ENCODE peak calls at places on chromosomes 11 and 22, in four cellular contexts. P is HepG2, R is H1, S is GM12878. N is an unnamed sample.

GRCh38 chr11:78465169-78465942 is 47.7 kb upstream of the GAB2 start:
- DNase-seq in P (no peak), R (no peak), S (peak; percentile 93), N (no peak)

GRCh38 chr11:3022982-3023381 is 30.9 kb upstream of the NAP1L4 start:
- DNase-seq in P (no peak), R (no peak), S (no peak), N (no peak)

GRCh38 chr11:93169950-93170561 is 27.7 kb downstream of the SLC36A4 start:
- DNase-seq in P (peak; percentile 24), R (no peak), S (no peak), N (no peak)

GRCh38 chr11:30155428-30155827 is 75.4 kb upstream of the FSHB start:
- DNase-seq in P (no peak), R (no peak), S (no peak), N (no peak)

GRCh38 chr11:112459001-112459400 is 198.3 kb upstream of the PLET1 start:
- DNase-seq in P (no peak), R (no peak), S (no peak), N (no peak)

GRCh38 chr22:46070722-46071450 is 79.4 kb upstream of the PPARA start:
- DNase-seq in P (no peak), R (peak; percentile 71), S (no peak), N (peak; percentile 65)

GRCh38 chr11:9774591-9775392 is 110.9 kb downstream of the SWAP70 start:
- DNase-seq in P (no peak), R (no peak), S (no peak), N (no peak)

GRCh38 chr11:69359735-69360470 is 65.9 kb downstream of the MYEOV start:
- DNase-seq in P (no peak), R (peak; percentile 16), S (no peak), N (no peak)

GRCh38 chr11:36296925-36297604 is 977 bp downstream of the PRR5L start:
- DNase-seq in P (no peak), R (no peak), S (no peak), N (no peak)

GRCh38 chr22:26568207-26568706 is 21.7 kb downstream of the TPST2 start:
- DNase-seq in P (no peak), R (no peak), S (no peak), N (no peak)

GRCh38 chr22:37088108-37088605 is 21.4 kb downstream of the TMPRSS6 start:
- DNase-seq in P (no peak), R (no peak), S (no peak), N (no peak)

GRCh38 chr11:115820026-115820425 is 315.8 kb upstream of the CADM1 start:
- DNase-seq in P (no peak), R (no peak), S (no peak), N (no peak)

GRCh38 chr11:8065031-8065430 is 16.0 kb upstream of the TUB start:
- DNase-seq in P (no peak), R (peak; percentile 11), S (no peak), N (no peak)

GRCh38 chr11:80466570-80466969 is 1025.7 kb upstream of the TENM4 start:
- DNase-seq in P (no peak), R (no peak), S (no peak), N (no peak)

GRCh38 chr11:19938051-19938856 is 222.0 kb downstream of the DBX1 start:
- DNase-seq in P (peak; percentile 40), R (peak; percentile 79), S (no peak), N (peak; percentile 76)

GRCh38 chr22:41429946-41430332 is 16.7 kb downstream of the TOB2 start:
- DNase-seq in P (no peak), R (no peak), S (no peak), N (no peak)

GRCh38 chr11:86360775-86361395 is 13.8 kb upstream of the CCDC81 start:
- DNase-seq in P (peak; percentile 6), R (no peak), S (no peak), N (peak; percentile 16)

GRCh38 chr22:43541022-43541421 is 129.2 kb downstream of the MPPED1 start:
- DNase-seq in P (no peak), R (no peak), S (no peak), N (no peak)

GRCh38 chr11:60710482-60710881 is 11.1 kb downstream of the MS4A8 start:
- DNase-seq in P (no peak), R (peak; percentile 45), S (no peak), N (peak; percentile 28)

GRCh38 chr11:86608251-86608799 is 64.1 kb downstream of the ME3 start:
- DNase-seq in P (peak; percentile 60), R (peak; percentile 53), S (peak; percentile 21), N (peak; percentile 66)

GRCh38 chr22:41831383-41831782 is 1.5 kb upstream of the SREBF2 start:
- DNase-seq in P (no peak), R (no peak), S (no peak), N (no peak)

GRCh38 chr11:12961615-12962014 is 47.5 kb upstream of the RASSF10 start:
- DNase-seq in P (no peak), R (no peak), S (no peak), N (no peak)

GRCh38 chr11:61776561-61777075 is 15.8 kb downstream of the TMEM258 start:
- DNase-seq in P (peak; percentile 59), R (peak; percentile 89), S (no peak), N (peak; percentile 79)
- TF ChIP-seq SUZ12 in P (no peak), R (no peak), S (no peak), N (no peak)

GRCh38 chr22:30921108-30921507 is 47.5 kb downstream of the MORC2 start:
- DNase-seq in P (no peak), R (peak; percentile 31), S (no peak), N (no peak)
- TF ChIP-seq SP1 in P (no peak), R (no peak), S (no peak), N (no peak)

GRCh38 chr11:67289651-67290479 is 762 bp downstream of the ANKRD13D start:
- DNase-seq in P (no peak), R (peak; percentile 64), S (no peak), N (no peak)

GRCh38 chr11:67290801-67291200 is 1.7 kb downstream of the ANKRD13D start:
- DNase-seq in P (no peak), R (no peak), S (no peak), N (no peak)

GRCh38 chr11:67291481-67292381 is 2.6 kb downstream of the ANKRD13D start:
- DNase-seq in P (no peak), R (no peak), S (no peak), N (no peak)

GRCh38 chr11:67293090-67293489 is 4.0 kb downstream of the ANKRD13D start:
- DNase-seq in P (no peak), R (no peak), S (no peak), N (no peak)

DNA sequence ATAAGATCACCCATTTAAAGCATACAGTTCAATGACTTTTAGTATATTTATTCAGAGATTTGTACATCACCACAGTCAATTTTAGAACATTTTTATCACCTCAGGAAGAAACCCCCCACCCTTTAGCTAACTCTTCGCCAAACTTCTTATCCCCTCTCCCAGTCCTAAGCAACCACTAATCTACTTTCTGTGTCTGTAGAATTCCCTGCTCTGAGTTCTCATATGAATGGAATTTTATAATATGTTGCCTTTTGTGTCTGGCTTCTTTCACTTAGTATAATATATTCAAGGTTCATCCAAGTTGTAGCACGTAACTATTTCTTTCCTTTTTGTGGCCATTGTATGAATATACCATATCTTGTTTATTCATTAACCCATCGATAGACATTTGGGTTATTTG is 3.6 kb downstream of the ANKRD13D start:
- DNase-seq in P (no peak), R (no peak), S (no peak), N (no peak)
- TF ChIP-seq SUZ12 in P (no peak), R (no peak), S (no peak), N (no peak)

DNA sequence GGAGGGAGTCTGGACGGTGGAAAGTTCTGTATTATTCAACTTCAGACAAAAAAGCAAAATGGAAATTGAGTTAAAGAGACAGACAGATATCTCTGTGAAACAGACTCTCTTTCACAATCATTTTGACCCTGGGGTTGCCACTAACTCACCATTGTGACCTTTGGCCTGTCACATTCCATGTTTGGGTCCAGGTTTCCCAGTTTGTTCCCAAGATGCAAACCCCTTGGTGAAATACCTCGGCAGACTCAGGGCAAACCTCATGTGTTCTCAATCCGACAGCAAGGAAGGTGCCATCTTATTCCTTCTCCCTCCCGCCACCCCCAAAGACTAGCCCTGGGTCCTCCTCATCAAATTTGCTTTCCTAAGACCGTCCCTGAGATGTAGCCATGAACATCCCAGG is 41.8 kb downstream of the GALNT18 start:
- DNase-seq in P (no peak), R (peak; percentile 13), S (no peak), N (no peak)
- TF ChIP-seq SP1 in P (no peak), R (no peak), S (no peak), N (no peak)

DNA sequence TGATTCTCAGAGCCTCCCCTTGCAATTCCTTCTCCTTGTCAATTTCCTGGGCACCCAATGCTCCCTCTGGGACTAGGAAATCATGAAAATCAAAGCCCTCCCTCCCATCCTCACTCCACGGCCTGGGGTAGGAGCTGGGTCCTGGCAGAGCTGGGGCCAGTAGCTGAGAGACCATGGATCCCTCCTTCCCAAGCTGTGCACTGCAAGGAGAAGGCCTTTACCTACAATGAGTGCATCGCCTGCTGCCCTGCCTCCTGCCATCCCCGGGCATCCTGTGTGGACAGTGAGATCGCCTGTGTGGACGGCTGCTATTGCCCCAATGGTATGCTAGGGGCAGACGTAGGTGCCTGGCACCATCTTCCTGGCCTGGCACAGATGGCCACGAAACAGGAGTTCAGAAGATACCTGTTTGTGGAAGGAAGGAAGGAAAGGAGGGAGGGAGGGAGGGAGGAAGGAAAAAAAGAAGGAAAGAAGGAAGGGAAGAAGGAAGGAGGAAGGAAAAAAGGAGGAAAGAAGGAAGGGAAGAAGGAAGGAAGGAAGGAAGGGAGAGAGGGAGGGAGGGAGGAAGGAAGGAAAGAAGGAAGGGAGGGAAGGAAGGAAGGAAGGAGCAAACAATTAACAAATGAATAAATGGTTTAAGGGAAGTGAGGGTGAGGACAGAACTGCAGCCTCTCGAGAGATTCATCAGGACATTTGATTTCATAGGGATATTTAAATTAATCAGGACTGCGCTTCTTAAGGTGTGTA is 12.5 kb downstream of the OTOG start:
- DNase-seq in P (no peak), R (no peak), S (no peak), N (no peak)
- TF ChIP-seq SUZ12 in P (no peak), R (no peak), S (no peak), N (no peak)

GRCh38 chr11:123187670-123188507 is 7.2 kb downstream of the CLMP start:
- DNase-seq in P (no peak), R (no peak), S (no peak), N (no peak)

GRCh38 chr11:123187221-123187620 is 7.8 kb downstream of the CLMP start:
- DNase-seq in P (no peak), R (no peak), S (no peak), N (no peak)

GRCh38 chr11:123186291-123186690 is 8.8 kb downstream of the CLMP start:
- DNase-seq in P (no peak), R (no peak), S (no peak), N (no peak)

GRCh38 chr11:123190504-123190903 is 4.5 kb downstream of the CLMP start:
- DNase-seq in P (no peak), R (no peak), S (no peak), N (no peak)

GRCh38 chr11:123188508-123189165 is 6.4 kb downstream of the CLMP start:
- DNase-seq in P (no peak), R (no peak), S (no peak), N (no peak)
- TF ChIP-seq SP1 in P (no peak), R (no peak), S (no peak), N (no peak)

GRCh38 chr11:102306048-102306575 is 11.2 kb upstream of the BIRC3 start:
- DNase-seq in P (no peak), R (no peak), S (no peak), N (no peak)

GRCh38 chr11:102304686-102305085 is 12.6 kb upstream of the BIRC3 start:
- DNase-seq in P (no peak), R (no peak), S (no peak), N (no peak)

GRCh38 chr11:102309621-102310541 is 7.4 kb upstream of the BIRC3 start:
- DNase-seq in P (peak; percentile 18), R (peak; percentile 79), S (no peak), N (no peak)

GRCh38 chr11:102305352-102306047 is 11.8 kb upstream of the BIRC3 start:
- DNase-seq in P (no peak), R (no peak), S (no peak), N (no peak)

GRCh38 chr11:102306817-102307814 is 10.2 kb upstream of the BIRC3 start:
- DNase-seq in P (no peak), R (no peak), S (no peak), N (no peak)
- TF ChIP-seq SUZ12 in P (no peak), R (no peak), S (no peak), N (no peak)

N was measured in HEK293T.